ENCODE peak calls at places on chromosomes 16 and 17, in seven cellular contexts. I is AG09309, D is PC-3, S is T follicular helper cell, M is cardiac septum, N is aorta, E is endothelial cell. G is an unnamed sample.

GRCh38 chr16:1512174-1512573 is 19.0 kb downstream of the TELO2 start:
- DNase-seq in I (no peak), D (no peak), S (no peak), M (no peak), N (no peak), E (no peak), G (peak)

GRCh38 chr16:65312071-65312470 is 190.2 kb upstream of the CDH11 start:
- DNase-seq in I (no peak), D (peak), S (no peak), M (no peak), N (no peak), E (no peak), G (no peak)

GRCh38 chr17:11948791-11949190 is 48.5 kb downstream of the ZNF18 start:
- DNase-seq in I (peak), D (peak), S (no peak), M (no peak), N (no peak), E (no peak), G (no peak)

GRCh38 chr17:71987634-71988033 is 133.2 kb upstream of the SOX9 start:
- DNase-seq in I (no peak), D (peak), S (no peak), M (no peak), N (no peak), E (no peak), G (no peak)

GRCh38 chr17:38421871-38422819 is 6.1 kb upstream of the ARHGAP23 start:
- DNase-seq in I (no peak), D (no peak), S (no peak), M (no peak), N (no peak), E (no peak), G (no peak)

GRCh38 chr17:81858170-81858966 is 2.0 kb downstream of the P4HB start:
- DNase-seq in I (no peak), D (peak), S (no peak), M (no peak), N (no peak), E (no peak), G (no peak)

GRCh38 chr17:51461578-51462004 is 201.2 kb downstream of the UTP18 start:
- DNase-seq in I (peak), D (peak), S (peak), M (no peak), N (no peak), E (peak), G (peak)

GRCh38 chr16:79599256-79599836 is 1.2 kb downstream of the MAF start:
- DNase-seq in I (no peak), D (no peak), S (no peak), M (no peak), N (peak), E (peak), G (peak)

GRCh38 chr16:17078950-17079631 is 391.7 kb downstream of the XYLT1 start:
- DNase-seq in I (no peak), D (no peak), S (no peak), M (no peak), N (no peak), E (no peak), G (no peak)